ENCODE peak calls at places on chromosomes 16 and 17, in four cellular contexts. H, Q, J and P are unnamed samples.

GRCh38 chr16:88543230-88543813 is 26.9 kb upstream of the ZC3H18 start:
- DNase-seq in Q (no peak), H (peak), J (no peak), P (no peak)

GRCh38 chr17:81518113-81518784 is 5.7 kb upstream of the ACTG1 start:
- DNase-seq in H (no peak), J (no peak), Q (no peak), P (no peak)

GRCh38 chr17:12928736-12929135 is 89.1 kb downstream of the ELAC2 start:
- DNase-seq in H (no peak), Q (no peak), J (no peak), P (no peak)

GRCh38 chr17:50078430-50078829 is 16.7 kb upstream of the PDK2 start:
- DNase-seq in H (no peak), Q (no peak), J (no peak), P (no peak)

GRCh38 chr17:5591966-5592365 is 7.7 kb upstream of the NLRP1 start:
- DNase-seq in J (no peak), Q (no peak), H (no peak), P (no peak)

GRCh38 chr16:50802000-50802399 is 60.1 kb downstream of the CYLD start:
- DNase-seq in J (no peak), Q (no peak), H (no peak), P (no peak)

GRCh38 chr17:27807567-27808470 is 7.5 kb upstream of the NOS2 start:
- DNase-seq in J (no peak), H (peak), Q (peak), P (peak)

GRCh38 chr17:16986391-16986790 is 14.5 kb upstream of the TNFRSF13B start:
- DNase-seq in J (no peak), H (no peak), Q (no peak), P (no peak)

GRCh38 chr17:66143657-66144282 is 48.2 kb downstream of the CEP112 start:
- DNase-seq in J (no peak), Q (no peak), H (no peak), P (no peak)

GRCh38 chr16:26645629-26646028 is 421.1 kb upstream of the C16orf82 start:
- DNase-seq in H (peak), Q (no peak), J (no peak), P (no peak)

GRCh38 chr17:38511126-38512108 is 83.2 kb downstream of the ARHGAP23 start:
- DNase-seq in J (no peak), H (no peak), Q (no peak), P (no peak)

GRCh38 chr17:66000216-66000615 is 191.7 kb downstream of the CEP112 start:
- DNase-seq in Q (no peak), H (no peak), J (no peak), P (no peak)

GRCh38 chr17:28047806-28048205 is 5.3 kb downstream of the NLK start:
- DNase-seq in H (no peak), Q (no peak), J (no peak), P (no peak)

GRCh38 chr16:1350691-1351090 is 987 bp downstream of the TSR3 start:
- DNase-seq in J (no peak), Q (no peak), H (no peak), P (no peak)

GRCh38 chr16:1349951-1350350 is 1.7 kb downstream of the TSR3 start:
- DNase-seq in J (no peak), Q (no peak), H (no peak), P (no peak)

GRCh38 chr16:1349351-1349750 is 2.3 kb downstream of the TSR3 start:
- DNase-seq in J (no peak), Q (no peak), H (no peak), P (no peak)

GRCh38 chr16:1351215-1351581 is 480 bp downstream of the TSR3 start:
- DNase-seq in Q (no peak), H (no peak), J (no peak), P (no peak)

GRCh38 chr16:1351582-1352362 is at the start of the genes GNPTG and TSR3:
- DNase-seq in Q (peak), H (peak), J (peak), P (peak)
- TF ChIP-seq EP300 in Q (no peak), H (peak), J (no peak), P (no peak)

GRCh38 chr16:83952940-83953795 is at the start of gene OSGIN1:
- DNase-seq in Q (peak), H (peak), J (peak), P (peak)

GRCh38 chr16:83951544-83951943 is 1.5 kb upstream of the OSGIN1 start:
- DNase-seq in H (no peak), J (no peak), Q (no peak), P (no peak)

GRCh38 chr16:83954577-83955016 is 1.6 kb downstream of the OSGIN1 start:
- DNase-seq in H (no peak), J (peak), Q (peak), P (no peak)

GRCh38 chr16:83953796-83954576 is 946 bp downstream of the OSGIN1 start:
- DNase-seq in Q (peak), J (no peak), H (peak), P (no peak)

DNA sequence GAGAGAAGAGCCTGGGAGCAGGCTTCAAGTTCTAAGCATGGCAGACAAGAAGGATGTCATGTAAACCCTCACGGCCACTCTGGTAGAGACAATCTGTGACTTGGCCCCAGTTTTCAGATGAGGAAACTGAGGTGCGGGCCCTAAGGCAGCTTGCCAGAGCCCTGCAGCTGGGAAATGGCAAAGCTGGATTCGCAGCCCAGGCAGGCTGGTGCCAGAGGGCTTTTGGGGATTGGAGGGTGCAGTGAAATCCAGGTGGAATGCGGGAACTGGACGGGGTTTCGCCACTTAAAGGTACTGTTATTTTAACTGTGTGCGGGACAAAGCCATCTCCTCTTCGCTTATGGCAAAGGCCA is 477 bp upstream of the OSGIN1 start:
- DNase-seq in Q (peak), H (no peak), J (no peak), P (no peak)
- TF ChIP-seq EP300 in Q (no peak), H (no peak), J (no peak), P (no peak)

GRCh38 chr17:47281246-47281645 is 27.6 kb downstream of the ITGB3 start:
- DNase-seq in Q (peak), J (no peak), H (no peak), P (no peak)

GRCh38 chr17:47277921-47278320 is 24.3 kb downstream of the ITGB3 start:
- DNase-seq in Q (no peak), H (no peak), J (no peak), P (no peak)

GRCh38 chr17:47280072-47280811 is 26.6 kb downstream of the ITGB3 start:
- DNase-seq in J (no peak), H (peak), Q (no peak), P (no peak)

GRCh38 chr17:47278561-47278960 is 24.9 kb downstream of the ITGB3 start:
- DNase-seq in H (no peak), Q (no peak), J (no peak), P (no peak)

DNA sequence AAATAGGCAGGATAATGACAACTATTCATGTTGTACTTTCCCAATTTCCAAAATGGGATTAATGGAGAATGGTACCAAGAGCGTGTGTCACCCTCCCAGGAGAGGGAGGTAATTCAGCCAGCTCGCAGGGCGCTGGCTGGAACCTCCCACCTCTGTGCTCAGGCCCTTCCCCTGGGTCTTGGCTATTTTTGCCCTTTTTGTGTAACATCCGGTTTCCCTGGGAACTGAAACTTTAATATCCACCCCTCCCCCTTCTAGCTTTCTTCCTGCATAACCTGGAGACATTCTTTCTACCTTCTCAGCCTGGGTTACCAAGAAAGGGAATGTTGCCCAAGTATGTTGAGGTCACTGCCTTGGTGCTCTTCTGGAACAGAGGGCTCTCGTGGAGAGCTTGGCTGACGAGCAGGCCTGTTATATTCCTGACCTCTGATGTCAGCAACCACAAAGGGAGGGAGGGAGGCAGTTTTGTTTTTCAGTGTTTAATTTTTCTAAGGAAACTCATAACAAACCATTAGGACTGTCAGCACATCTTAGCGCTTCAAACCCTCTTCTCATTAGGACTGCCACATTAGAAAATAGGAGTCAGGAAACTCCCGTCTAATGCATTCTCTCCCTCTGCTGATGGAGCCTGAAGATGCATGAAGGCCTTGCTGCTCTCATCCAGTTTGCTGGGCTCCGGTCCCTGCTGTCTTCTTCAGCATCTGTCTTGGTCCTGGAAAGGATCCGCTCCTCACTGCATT is 25.6 kb downstream of the ITGB3 start:
- DNase-seq in Q (peak), J (peak), H (peak), P (peak)
- TF ChIP-seq EP300 in Q (no peak), J (peak), H (peak), P (peak)

GRCh38 chr17:78706271-78706915 is 75.7 kb downstream of the CYTH1 start:
- DNase-seq in J (no peak), Q (no peak), H (no peak), P (peak)
- TF ChIP-seq EP300 in J (no peak), Q (no peak), H (no peak), P (peak)

GRCh38 chr17:48505788-48506187 is 25.0 kb downstream of the HOXB1 start:
- DNase-seq in H (peak), J (no peak), Q (no peak), P (peak)

GRCh38 chr17:48502901-48503300 is 27.9 kb downstream of the HOXB1 start:
- DNase-seq in J (no peak), Q (no peak), H (no peak), P (no peak)

GRCh38 chr17:48504953-48505352 is 25.9 kb downstream of the HOXB1 start:
- DNase-seq in H (no peak), J (no peak), Q (no peak), P (no peak)

GRCh38 chr17:48502312-48502711 is 28.5 kb downstream of the HOXB1 start:
- DNase-seq in H (no peak), Q (no peak), J (no peak), P (no peak)

GRCh38 chr17:48503747-48504146 is 27.1 kb downstream of the HOXB1 start:
- DNase-seq in Q (no peak), J (no peak), H (no peak), P (no peak)
- TF ChIP-seq EP300 in Q (no peak), J (no peak), H (no peak), P (no peak)

DNA sequence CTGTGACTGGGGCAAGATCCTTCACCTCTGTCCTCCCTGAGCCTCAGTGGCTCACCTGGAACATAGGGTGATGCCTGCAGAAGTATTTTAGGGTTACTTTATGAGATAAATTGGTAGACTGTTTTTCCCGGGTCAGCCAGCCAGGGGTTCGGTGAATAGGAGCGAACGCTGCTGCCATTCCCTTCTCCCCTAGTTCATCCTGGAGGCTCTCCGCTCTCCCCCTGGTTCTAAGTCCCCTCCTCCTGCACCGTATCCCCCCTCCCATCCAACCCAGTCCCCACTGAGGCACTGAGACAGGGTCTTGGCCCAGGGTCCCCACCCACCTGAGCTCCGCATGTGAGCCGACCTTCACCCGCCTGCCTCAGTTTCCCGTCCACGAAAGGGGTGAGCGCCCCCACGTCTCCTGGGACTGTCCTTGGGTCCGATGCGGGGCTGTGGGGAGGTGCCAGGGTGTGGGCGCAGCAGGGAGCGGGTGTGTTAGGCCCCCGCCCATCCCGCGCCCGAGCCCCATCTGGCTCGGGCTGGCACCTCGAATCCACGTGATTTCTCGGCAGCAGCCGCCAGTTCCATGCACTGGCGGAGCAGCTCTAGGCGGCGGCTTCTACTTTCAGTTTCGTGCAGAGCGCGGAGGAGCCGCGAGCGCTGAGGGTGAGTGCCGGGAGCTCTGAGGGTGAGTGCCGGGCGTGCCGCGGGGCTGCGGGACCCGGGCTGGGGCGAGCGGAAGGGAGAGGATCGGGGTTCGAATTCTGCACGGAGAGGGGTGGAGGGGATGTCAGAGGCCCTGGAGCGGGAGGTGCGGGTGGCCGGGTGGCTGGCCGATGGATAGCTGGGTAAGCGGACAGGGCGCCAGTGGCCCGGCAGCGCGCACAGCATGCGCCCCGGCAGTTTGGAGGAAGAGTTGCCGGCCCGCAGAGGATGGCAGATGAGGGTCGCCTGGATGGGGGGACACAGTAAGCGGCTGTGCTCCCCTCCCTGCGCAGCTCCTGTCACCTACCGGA is at the start of gene NLRC5:
- DNase-seq in H (no peak), Q (peak), J (peak), P (no peak)
- TF ChIP-seq EP300 in H (no peak), Q (peak), J (no peak), P (no peak)

GRCh38 chr16:46696957-46697356 is 7.5 kb downstream of the ORC6 start:
- DNase-seq in H (no peak), Q (no peak), J (no peak), P (no peak)

GRCh38 chr16:46693598-46693997 is 4.1 kb downstream of the ORC6 start:
- DNase-seq in Q (no peak), H (no peak), J (no peak), P (no peak)

GRCh38 chr16:46691720-46692119 is 2.3 kb downstream of the ORC6 start:
- DNase-seq in H (no peak), J (no peak), Q (no peak), P (no peak)

GRCh38 chr16:46690281-46691178 is 1.1 kb downstream of the ORC6 start:
- DNase-seq in H (no peak), Q (peak), J (no peak), P (no peak)

DNA sequence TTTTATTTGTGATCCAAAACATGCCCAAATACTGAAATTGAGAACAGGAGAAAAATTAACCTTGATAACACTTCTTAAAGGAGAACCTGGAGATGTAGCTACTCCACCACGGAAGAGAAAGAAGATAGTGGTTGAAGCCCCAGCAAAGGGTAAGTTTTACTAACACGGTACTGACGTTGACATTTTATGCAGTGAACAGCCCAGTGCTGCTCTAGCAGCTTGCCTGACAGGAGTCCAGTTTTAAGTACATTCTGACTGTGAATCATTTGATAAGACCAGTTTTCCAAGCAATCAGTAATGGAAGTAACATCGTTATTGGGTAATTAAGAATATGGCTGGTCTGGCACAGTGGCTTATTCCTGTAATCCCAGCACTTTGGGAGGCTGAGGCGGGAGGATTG is 6.5 kb downstream of the ORC6 start:
- DNase-seq in Q (no peak), H (no peak), J (no peak), P (no peak)
- TF ChIP-seq EP300 in Q (no peak), H (no peak), J (no peak), P (no peak)

DNA sequence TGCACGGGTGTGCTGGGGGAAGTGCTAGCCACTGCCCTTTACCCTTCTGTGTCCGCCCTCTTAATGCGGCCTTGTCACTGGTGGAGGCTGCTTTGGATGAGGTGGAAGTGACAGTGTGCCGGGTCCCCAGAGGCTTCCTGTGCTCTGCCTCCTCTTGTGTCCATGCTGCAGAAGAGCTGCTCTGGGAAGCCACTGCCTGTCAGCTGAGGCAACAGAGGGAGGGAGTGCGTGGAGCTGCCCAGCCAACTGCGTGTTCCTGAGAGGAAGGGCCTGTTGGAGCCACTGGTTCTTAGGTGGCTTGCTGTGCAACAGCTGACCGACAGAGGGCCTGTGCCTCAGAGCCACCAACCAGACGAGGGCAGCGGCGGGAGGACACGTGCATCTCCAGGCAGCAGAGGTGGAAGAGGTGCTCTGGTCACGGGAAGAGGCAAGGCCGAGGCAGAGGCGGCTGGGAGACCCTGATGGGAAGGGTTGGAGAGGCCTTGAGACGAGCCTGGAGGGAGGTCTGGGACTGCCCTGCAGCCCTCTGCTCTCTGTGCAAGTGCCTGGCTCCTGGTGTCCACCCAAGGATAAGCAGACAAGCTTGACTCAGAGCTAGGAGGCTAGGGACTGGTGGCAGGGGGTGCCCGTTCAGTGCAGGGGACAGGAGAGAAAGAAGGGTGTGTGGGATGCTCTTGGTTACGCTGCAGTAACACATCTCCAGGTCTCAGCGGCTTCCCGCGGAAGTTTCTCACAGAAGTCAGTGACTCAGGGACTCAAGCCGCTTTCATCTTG is 25.4 kb downstream of the B9D1 start:
- DNase-seq in J (peak), Q (peak), H (no peak), P (no peak)
- TF ChIP-seq EP300 in J (no peak), Q (no peak), H (no peak), P (no peak)